ENCODE peak calls at places on chromosomes 3 and 15, in five cellular contexts. One of them, this sample, is unnamed.

GRCh38 chr15:90934256-90934948 is 683 bp upstream of the UNC45A start:
- DNase-seq in ovary: peak
- DNase-seq in anterior cingulate cortex: peak
- DNase-seq in activated T-helper 9 cell treated with anti-CD3 and anti-CD28 coated beads, Interleukin-2, amount 50 U/mL, for 16 hours: peak
- DNase-seq in WERI-Rb-1: peak
- DNase-seq in this sample: peak

GRCh38 chr15:73601449-73602425 is 31.5 kb downstream of the NPTN start:
- DNase-seq in ovary: peak
- DNase-seq in WERI-Rb-1: peak
- DNase-seq in anterior cingulate cortex: peak
- DNase-seq in activated T-helper 9 cell treated with anti-CD3 and anti-CD28 coated beads, Interleukin-2, amount 50 U/mL, for 16 hours: no peak
- DNase-seq in this sample: no peak

GRCh38 chr3:42662037-42662812 is 8.7 kb downstream of the ZBTB47 start:
- DNase-seq in anterior cingulate cortex: no peak
- DNase-seq in ovary: no peak
- DNase-seq in activated T-helper 9 cell treated with anti-CD3 and anti-CD28 coated beads, Interleukin-2, amount 50 U/mL, for 16 hours: no peak
- DNase-seq in WERI-Rb-1: no peak
- DNase-seq in this sample: no peak

GRCh38 chr3:195139876-195140240 is 131.1 kb downstream of the XXYLT1 start:
- DNase-seq in anterior cingulate cortex: no peak
- DNase-seq in ovary: no peak
- DNase-seq in activated T-helper 9 cell treated with anti-CD3 and anti-CD28 coated beads, Interleukin-2, amount 50 U/mL, for 16 hours: no peak
- DNase-seq in WERI-Rb-1: no peak
- DNase-seq in this sample: no peak

GRCh38 chr15:81113861-81114261 is 20.2 kb upstream of the CFAP161 start:
- DNase-seq in WERI-Rb-1: no peak
- DNase-seq in anterior cingulate cortex: no peak
- DNase-seq in ovary: no peak
- DNase-seq in activated T-helper 9 cell treated with anti-CD3 and anti-CD28 coated beads, Interleukin-2, amount 50 U/mL, for 16 hours: no peak
- DNase-seq in this sample: no peak

GRCh38 chr3:42061711-42062408 is 29.3 kb upstream of the TRAK1 start:
- DNase-seq in anterior cingulate cortex: no peak
- DNase-seq in activated T-helper 9 cell treated with anti-CD3 and anti-CD28 coated beads, Interleukin-2, amount 50 U/mL, for 16 hours: no peak
- DNase-seq in ovary: no peak
- DNase-seq in WERI-Rb-1: no peak
- DNase-seq in this sample: no peak

GRCh38 chr3:106510206-106510605 is 641.4 kb upstream of the CBLB start:
- DNase-seq in activated T-helper 9 cell treated with anti-CD3 and anti-CD28 coated beads, Interleukin-2, amount 50 U/mL, for 16 hours: no peak
- DNase-seq in anterior cingulate cortex: no peak
- DNase-seq in ovary: no peak
- DNase-seq in WERI-Rb-1: no peak
- DNase-seq in this sample: no peak

GRCh38 chr3:191566469-191566868 is 105.5 kb downstream of the PYDC2 start:
- DNase-seq in WERI-Rb-1: no peak
- DNase-seq in activated T-helper 9 cell treated with anti-CD3 and anti-CD28 coated beads, Interleukin-2, amount 50 U/mL, for 16 hours: no peak
- DNase-seq in anterior cingulate cortex: no peak
- DNase-seq in ovary: no peak
- DNase-seq in this sample: no peak

GRCh38 chr15:69951511-69952209 is 146.1 kb downstream of the TLE3 start:
- DNase-seq in WERI-Rb-1: no peak
- DNase-seq in activated T-helper 9 cell treated with anti-CD3 and anti-CD28 coated beads, Interleukin-2, amount 50 U/mL, for 16 hours: no peak
- DNase-seq in anterior cingulate cortex: no peak
- DNase-seq in ovary: no peak
- DNase-seq in this sample: no peak

GRCh38 chr3:159637895-159638542 is 350.6 kb upstream of the IL12A start:
- DNase-seq in ovary: no peak
- DNase-seq in activated T-helper 9 cell treated with anti-CD3 and anti-CD28 coated beads, Interleukin-2, amount 50 U/mL, for 16 hours: no peak
- DNase-seq in WERI-Rb-1: no peak
- DNase-seq in anterior cingulate cortex: no peak
- DNase-seq in this sample: no peak

GRCh38 chr3:197730200-197730599 is 6.5 kb downstream of the RUBCN start:
- DNase-seq in ovary: no peak
- DNase-seq in WERI-Rb-1: no peak
- DNase-seq in anterior cingulate cortex: no peak
- DNase-seq in activated T-helper 9 cell treated with anti-CD3 and anti-CD28 coated beads, Interleukin-2, amount 50 U/mL, for 16 hours: no peak
- DNase-seq in this sample: no peak

GRCh38 chr3:9757427-9757826 is 7.7 kb downstream of the OGG1 start:
- DNase-seq in WERI-Rb-1: no peak
- DNase-seq in anterior cingulate cortex: no peak
- DNase-seq in activated T-helper 9 cell treated with anti-CD3 and anti-CD28 coated beads, Interleukin-2, amount 50 U/mL, for 16 hours: no peak
- DNase-seq in ovary: no peak
- DNase-seq in this sample: no peak